ENCODE peak calls at places on chromosome 13, in ten cellular contexts. One of them, this sample, is unnamed. For H3K9me3, the result is how much of the 10 kb centered on the place peaks cover.

GRCh38 chr13:26996965-26997752 is 174.5 kb downstream of the USP12 start:
- DNase-seq in heart right ventricle: peak
- DNase-seq in GM12878: peak
- DNase-seq in tibial nerve: no peak
- DNase-seq in CD8-positive, alpha-beta memory T cell: no peak
- DNase-seq in hepatocyte: no peak
- DNase-seq in mammary epithelial cell: no peak
- DNase-seq in fibroblast of lung: no peak
- DNase-seq in pancreas: no peak
- DNase-seq in right lobe of liver: no peak
- DNase-seq in this sample: no peak

GRCh38 chr13:113816925-113817859 is 46.7 kb downstream of the GAS6 start:
- DNase-seq in heart right ventricle: peak
- DNase-seq in GM12878: no peak
- DNase-seq in tibial nerve: peak
- DNase-seq in CD8-positive, alpha-beta memory T cell: peak
- DNase-seq in hepatocyte: peak
- DNase-seq in mammary epithelial cell: peak
- DNase-seq in fibroblast of lung: peak
- DNase-seq in pancreas: peak
- DNase-seq in right lobe of liver: peak
- DNase-seq in this sample: peak

GRCh38 chr13:38570706-38571105 is 116.2 kb upstream of the FREM2 start:
- DNase-seq in heart right ventricle: no peak
- DNase-seq in GM12878: no peak
- DNase-seq in tibial nerve: no peak
- DNase-seq in CD8-positive, alpha-beta memory T cell: no peak
- DNase-seq in hepatocyte: no peak
- DNase-seq in mammary epithelial cell: peak
- DNase-seq in fibroblast of lung: no peak
- DNase-seq in pancreas: no peak
- DNase-seq in right lobe of liver: no peak
- DNase-seq in this sample: no peak

GRCh38 chr13:98068511-98068910 is 74.4 kb upstream of the FARP1 start:
- DNase-seq in heart right ventricle: no peak
- DNase-seq in GM12878: no peak
- DNase-seq in tibial nerve: no peak
- DNase-seq in CD8-positive, alpha-beta memory T cell: no peak
- DNase-seq in hepatocyte: no peak
- DNase-seq in mammary epithelial cell: peak
- DNase-seq in fibroblast of lung: no peak
- DNase-seq in pancreas: no peak
- DNase-seq in right lobe of liver: no peak
- DNase-seq in this sample: no peak

GRCh38 chr13:47798194-47798593 is 202.9 kb downstream of the SUCLA2 start:
- DNase-seq in heart right ventricle: no peak
- DNase-seq in GM12878: no peak
- DNase-seq in tibial nerve: no peak
- DNase-seq in CD8-positive, alpha-beta memory T cell: no peak
- DNase-seq in hepatocyte: no peak
- DNase-seq in mammary epithelial cell: peak
- DNase-seq in fibroblast of lung: no peak
- DNase-seq in pancreas: no peak
- DNase-seq in right lobe of liver: no peak
- DNase-seq in this sample: no peak

GRCh38 chr13:48400820-48401219 is 12.1 kb downstream of the LPAR6 start:
- DNase-seq in heart right ventricle: no peak
- DNase-seq in GM12878: peak
- DNase-seq in tibial nerve: no peak
- DNase-seq in CD8-positive, alpha-beta memory T cell: peak
- DNase-seq in hepatocyte: peak
- DNase-seq in mammary epithelial cell: peak
- DNase-seq in fibroblast of lung: peak
- DNase-seq in pancreas: no peak
- DNase-seq in right lobe of liver: no peak
- DNase-seq in this sample: no peak

GRCh38 chr13:34179481-34179880 is 361.5 kb downstream of the RFC3 start:
- DNase-seq in heart right ventricle: no peak
- DNase-seq in GM12878: no peak
- DNase-seq in tibial nerve: no peak
- DNase-seq in CD8-positive, alpha-beta memory T cell: no peak
- DNase-seq in hepatocyte: no peak
- DNase-seq in mammary epithelial cell: no peak
- DNase-seq in fibroblast of lung: peak
- DNase-seq in pancreas: no peak
- DNase-seq in right lobe of liver: no peak
- DNase-seq in this sample: peak

GRCh38 chr13:23777571-23777870 is 111.7 kb downstream of the MIPEP start:
- DNase-seq in heart right ventricle: no peak
- DNase-seq in GM12878: no peak
- DNase-seq in tibial nerve: no peak
- DNase-seq in CD8-positive, alpha-beta memory T cell: no peak
- DNase-seq in hepatocyte: no peak
- DNase-seq in mammary epithelial cell: no peak
- DNase-seq in fibroblast of lung: no peak
- DNase-seq in pancreas: no peak
- DNase-seq in right lobe of liver: no peak
- DNase-seq in this sample: no peak

GRCh38 chr13:84917252-84917878 is 881.9 kb downstream of the SLITRK6 start:
- DNase-seq in heart right ventricle: no peak
- DNase-seq in GM12878: no peak
- DNase-seq in tibial nerve: no peak
- DNase-seq in CD8-positive, alpha-beta memory T cell: no peak
- DNase-seq in hepatocyte: peak
- DNase-seq in mammary epithelial cell: peak
- DNase-seq in fibroblast of lung: peak
- DNase-seq in pancreas: no peak
- DNase-seq in right lobe of liver: no peak
- DNase-seq in this sample: no peak

GRCh38 chr13:47233734-47234133 is 336.9 kb upstream of the HTR2A start:
- DNase-seq in heart right ventricle: no peak
- DNase-seq in GM12878: no peak
- DNase-seq in tibial nerve: no peak
- DNase-seq in CD8-positive, alpha-beta memory T cell: no peak
- DNase-seq in hepatocyte: no peak
- DNase-seq in mammary epithelial cell: no peak
- DNase-seq in fibroblast of lung: no peak
- DNase-seq in pancreas: no peak
- DNase-seq in right lobe of liver: no peak
- DNase-seq in this sample: no peak

GRCh38 chr13:40146063-40146462 is 490.6 kb downstream of the COG6 start:
- DNase-seq in heart right ventricle: no peak
- DNase-seq in GM12878: no peak
- DNase-seq in tibial nerve: no peak
- DNase-seq in CD8-positive, alpha-beta memory T cell: no peak
- DNase-seq in hepatocyte: no peak
- DNase-seq in mammary epithelial cell: no peak
- DNase-seq in fibroblast of lung: no peak
- DNase-seq in pancreas: no peak
- DNase-seq in right lobe of liver: no peak
- DNase-seq in this sample: peak

GRCh38 chr13:51230473-51231105 is 8.4 kb downstream of the FAM124A start:
- DNase-seq in heart right ventricle: peak
- DNase-seq in GM12878: no peak
- DNase-seq in tibial nerve: peak
- DNase-seq in CD8-positive, alpha-beta memory T cell: no peak
- DNase-seq in hepatocyte: peak
- DNase-seq in mammary epithelial cell: no peak
- DNase-seq in fibroblast of lung: peak
- DNase-seq in pancreas: peak
- DNase-seq in right lobe of liver: peak
- DNase-seq in this sample: peak

GRCh38 chr13:59510377-59510776 is 653.4 kb downstream of the DIAPH3 start:
- DNase-seq in heart right ventricle: no peak
- DNase-seq in GM12878: no peak
- DNase-seq in tibial nerve: no peak
- DNase-seq in CD8-positive, alpha-beta memory T cell: no peak
- DNase-seq in hepatocyte: no peak
- DNase-seq in mammary epithelial cell: no peak
- DNase-seq in fibroblast of lung: no peak
- DNase-seq in pancreas: no peak
- DNase-seq in right lobe of liver: no peak
- DNase-seq in this sample: no peak

GRCh38 chr13:36430247-36431203 is 1.8 kb upstream of the CCNA1 start:
- DNase-seq in heart right ventricle: peak
- DNase-seq in GM12878: no peak
- DNase-seq in tibial nerve: no peak
- DNase-seq in CD8-positive, alpha-beta memory T cell: no peak
- DNase-seq in hepatocyte: no peak
- DNase-seq in mammary epithelial cell: no peak
- DNase-seq in fibroblast of lung: peak
- DNase-seq in pancreas: peak
- DNase-seq in right lobe of liver: no peak
- DNase-seq in this sample: peak

GRCh38 chr13:110944121-110944967 is 29.5 kb upstream of the ANKRD10 start:
- DNase-seq in heart right ventricle: peak
- DNase-seq in GM12878: no peak
- DNase-seq in tibial nerve: no peak
- DNase-seq in CD8-positive, alpha-beta memory T cell: no peak
- DNase-seq in hepatocyte: peak
- DNase-seq in mammary epithelial cell: peak
- DNase-seq in fibroblast of lung: peak
- DNase-seq in pancreas: peak
- DNase-seq in right lobe of liver: no peak
- DNase-seq in this sample: peak

DNA sequence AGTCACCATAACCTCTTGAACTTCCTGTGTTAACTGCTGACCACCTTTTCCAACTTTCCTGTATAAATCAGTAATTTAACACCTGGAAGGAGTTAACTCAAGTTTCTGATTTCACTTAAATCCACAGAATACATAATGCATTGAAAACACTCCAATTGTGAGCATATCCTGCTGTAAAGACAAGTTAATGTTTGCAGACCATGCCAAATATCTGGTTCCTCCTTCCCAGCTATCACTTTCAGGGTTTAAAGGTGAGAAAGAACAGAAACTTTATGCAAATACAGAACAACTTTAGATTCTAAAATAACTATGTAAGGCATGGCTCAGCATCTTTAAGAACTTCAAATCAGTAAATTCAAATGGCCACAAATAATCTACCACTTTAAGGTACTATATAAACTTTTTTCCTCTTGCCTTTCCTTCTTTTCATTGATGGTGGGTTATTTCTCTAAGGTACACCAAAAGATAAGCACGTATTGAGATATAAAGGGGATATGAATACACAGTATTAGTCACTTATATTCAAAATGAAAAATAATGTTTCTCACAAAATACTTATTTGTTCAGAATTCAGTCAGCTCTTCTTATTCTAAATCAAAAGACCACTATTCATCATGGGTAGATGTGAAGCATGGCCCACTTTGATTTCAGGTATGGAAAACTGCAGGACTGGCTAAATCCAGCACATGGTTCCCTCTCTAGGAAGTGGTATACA is 6.6 kb upstream of the TPTE2 start:
- DNase-seq in heart right ventricle: no peak
- DNase-seq in GM12878: peak
- DNase-seq in tibial nerve: no peak
- DNase-seq in CD8-positive, alpha-beta memory T cell: no peak
- DNase-seq in hepatocyte: no peak
- DNase-seq in mammary epithelial cell: no peak
- DNase-seq in fibroblast of lung: no peak
- DNase-seq in pancreas: no peak
- DNase-seq in right lobe of liver: no peak
- DNase-seq in this sample: no peak
- H3K9me3 ChIP-seq in heart right ventricle: under half
- H3K9me3 ChIP-seq in GM12878: under half
- H3K9me3 ChIP-seq in tibial nerve: under half
- H3K9me3 ChIP-seq in CD8-positive, alpha-beta memory T cell: under half
- H3K9me3 ChIP-seq in hepatocyte: under half
- H3K9me3 ChIP-seq in mammary epithelial cell: under half
- H3K9me3 ChIP-seq in fibroblast of lung: under half
- H3K9me3 ChIP-seq in pancreas: under half
- H3K9me3 ChIP-seq in right lobe of liver: under half
- H3K9me3 ChIP-seq in this sample: under half

DNA sequence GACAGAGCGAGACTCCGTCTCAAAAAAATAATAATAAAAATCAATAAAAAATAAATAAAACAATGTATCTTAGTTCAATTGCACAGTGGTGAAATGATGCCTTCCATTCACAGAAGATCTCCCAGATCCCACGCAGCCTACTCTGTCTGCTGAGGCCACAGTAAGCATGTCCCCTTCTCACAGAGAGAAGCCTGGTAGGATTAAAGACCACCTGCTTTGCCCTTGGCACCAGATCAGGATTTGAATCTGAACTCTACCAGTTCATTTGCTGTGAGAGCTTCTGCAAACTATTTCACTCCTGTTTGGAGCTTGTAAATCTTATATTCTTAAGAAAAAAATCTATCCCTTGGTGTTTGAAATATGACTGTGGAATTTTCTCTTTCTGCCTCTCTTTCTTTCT is 2.2 kb upstream of the SLC7A1 start:
- DNase-seq in heart right ventricle: no peak
- DNase-seq in GM12878: no peak
- DNase-seq in tibial nerve: no peak
- DNase-seq in CD8-positive, alpha-beta memory T cell: no peak
- DNase-seq in hepatocyte: no peak
- DNase-seq in mammary epithelial cell: no peak
- DNase-seq in fibroblast of lung: no peak
- DNase-seq in pancreas: no peak
- DNase-seq in right lobe of liver: no peak
- DNase-seq in this sample: no peak
- H3K27ac ChIP-seq in heart right ventricle: no peak
- H3K27ac ChIP-seq in GM12878: no peak
- H3K27ac ChIP-seq in tibial nerve: no peak
- H3K27ac ChIP-seq in CD8-positive, alpha-beta memory T cell: no peak
- H3K27ac ChIP-seq in hepatocyte: no peak
- H3K27ac ChIP-seq in mammary epithelial cell: no peak
- H3K27ac ChIP-seq in fibroblast of lung: no peak
- H3K27ac ChIP-seq in pancreas: no peak
- H3K27ac ChIP-seq in right lobe of liver: no peak
- H3K27ac ChIP-seq in this sample: no peak

DNA sequence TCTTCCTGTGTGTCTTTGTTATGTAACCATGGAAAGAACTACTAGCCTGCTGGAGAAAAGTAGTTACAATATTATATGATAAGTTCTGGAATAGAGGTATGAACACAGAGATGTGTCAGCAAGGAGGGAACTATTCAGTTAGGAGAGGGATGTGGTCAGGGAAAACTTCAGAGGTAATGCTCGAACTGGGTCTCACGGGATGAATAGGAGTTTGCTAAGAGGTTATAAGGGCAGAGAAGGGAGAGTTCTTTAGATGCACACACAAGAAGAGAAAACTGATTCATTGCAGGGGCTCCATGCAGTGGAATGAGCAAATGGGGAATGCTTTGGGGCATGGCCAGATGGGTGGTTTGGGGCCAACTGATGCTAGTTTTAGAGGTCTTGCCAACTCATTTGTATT is 46.0 kb upstream of the SIAH3 start:
- DNase-seq in heart right ventricle: no peak
- DNase-seq in GM12878: no peak
- DNase-seq in tibial nerve: no peak
- DNase-seq in CD8-positive, alpha-beta memory T cell: no peak
- DNase-seq in hepatocyte: no peak
- DNase-seq in mammary epithelial cell: no peak
- DNase-seq in fibroblast of lung: no peak
- DNase-seq in pancreas: no peak
- DNase-seq in right lobe of liver: no peak
- DNase-seq in this sample: no peak
- H3K9me3 ChIP-seq in heart right ventricle: under half
- H3K9me3 ChIP-seq in GM12878: under half
- H3K9me3 ChIP-seq in tibial nerve: under half
- H3K9me3 ChIP-seq in CD8-positive, alpha-beta memory T cell: under half
- H3K9me3 ChIP-seq in hepatocyte: under half
- H3K9me3 ChIP-seq in mammary epithelial cell: under half
- H3K9me3 ChIP-seq in fibroblast of lung: under half
- H3K9me3 ChIP-seq in pancreas: under half
- H3K9me3 ChIP-seq in right lobe of liver: under half
- H3K9me3 ChIP-seq in this sample: under half

GRCh38 chr13:102318233-102318632 is 83.6 kb downstream of the FGF14 start:
- DNase-seq in heart right ventricle: no peak
- DNase-seq in GM12878: no peak
- DNase-seq in tibial nerve: no peak
- DNase-seq in CD8-positive, alpha-beta memory T cell: no peak
- DNase-seq in hepatocyte: no peak
- DNase-seq in mammary epithelial cell: no peak
- DNase-seq in fibroblast of lung: no peak
- DNase-seq in pancreas: no peak
- DNase-seq in right lobe of liver: no peak
- DNase-seq in this sample: no peak
- H3K27ac ChIP-seq in heart right ventricle: peak
- H3K27ac ChIP-seq in GM12878: no peak
- H3K27ac ChIP-seq in tibial nerve: peak
- H3K27ac ChIP-seq in CD8-positive, alpha-beta memory T cell: no peak
- H3K27ac ChIP-seq in hepatocyte: no peak
- H3K27ac ChIP-seq in mammary epithelial cell: no peak
- H3K27ac ChIP-seq in fibroblast of lung: no peak
- H3K27ac ChIP-seq in pancreas: no peak
- H3K27ac ChIP-seq in right lobe of liver: peak
- H3K27ac ChIP-seq in this sample: no peak